ENCODE peak calls at places on chromosomes 4 and X, in six cellular contexts. M is T-helper 1 cell, Y is posterior cingulate gyrus, R is thoracic aorta, B is K562, C is iris pigment epithelial cell. V is an unnamed sample.

GRCh38 chr4:74376888-74377483 is 12.0 kb downstream of the EREG start:
- DNase-seq in M (no peak), R (no peak), C (peak; percentile 81), B (peak; percentile 28), Y (no peak), V (no peak)

GRCh38 chr4:76011700-76012387 is 4.5 kb upstream of the CXCL9 start:
- DNase-seq in C (peak; percentile 77), R (no peak), Y (no peak), B (no peak), M (no peak), V (no peak)

GRCh38 chr4:122914292-122914904 is 8.0 kb downstream of the NUDT6 start:
- DNase-seq in B (no peak), C (peak; percentile 46), R (no peak), M (no peak), Y (no peak), V (no peak)

GRCh38 chr4:1539132-1539755 is 133.0 kb upstream of the NKX1-1 start:
- DNase-seq in B (no peak), C (no peak), Y (no peak), M (no peak), R (no peak), V (no peak)

GRCh38 chrX:147736045-147736444 is 175.7 kb upstream of the FMR1 start:
- DNase-seq in C (no peak), M (no peak), Y (no peak), B (no peak), R (no peak), V (no peak)

GRCh38 chr4:145589923-145590702 is 29.1 kb upstream of the MMAA start:
- DNase-seq in C (no peak), Y (no peak), R (no peak), M (no peak), B (no peak), V (no peak)

GRCh38 chr4:102438873-102439614 is 62.1 kb upstream of the NFKB1 start:
- DNase-seq in R (no peak), B (no peak), M (no peak), Y (no peak), C (peak; percentile 95), V (no peak)

GRCh38 chr4:105474110-105474518 is 252 bp upstream of the PPA2 start:
- DNase-seq in B (no peak), Y (peak; percentile 77), C (peak; percentile 82), R (peak; percentile 45), M (no peak), V (no peak)

GRCh38 chrX:54825716-54826428 is 18.3 kb downstream of the MAGED2 start:
- DNase-seq in Y (no peak), B (no peak), C (no peak), M (no peak), R (no peak), V (no peak)

V was measured in dorsolateral prefrontal cortex.